ENCODE peak calls at places on chromosomes 4 and X, in eight cellular contexts. One of them, this sample, is unnamed.

GRCh38 chr4:98151145-98151929 is 8.1 kb upstream of the STPG2 start:
- DNase-seq in coronary artery: no peak
- DNase-seq in BE2C: no peak
- DNase-seq in left ventricle myocardium inferior: no peak
- DNase-seq in mucosa of descending colon: no peak
- DNase-seq in HCT116: no peak
- DNase-seq in brain microvascular endothelial cell: no peak
- DNase-seq in fibroblast of lung: no peak
- DNase-seq in this sample: no peak

GRCh38 chr4:30380404-30380998 is 339.7 kb upstream of the PCDH7 start:
- DNase-seq in fibroblast of lung: peak
- DNase-seq in brain microvascular endothelial cell: peak
- DNase-seq in BE2C: peak
- DNase-seq in HCT116: peak
- DNase-seq in coronary artery: no peak
- DNase-seq in mucosa of descending colon: no peak
- DNase-seq in left ventricle myocardium inferior: no peak
- DNase-seq in this sample: peak

GRCh38 chrX:53580742-53581504 is 105.6 kb downstream of the HUWE1 start:
- DNase-seq in brain microvascular endothelial cell: no peak
- DNase-seq in mucosa of descending colon: no peak
- DNase-seq in fibroblast of lung: no peak
- DNase-seq in HCT116: no peak
- DNase-seq in BE2C: no peak
- DNase-seq in coronary artery: no peak
- DNase-seq in left ventricle myocardium inferior: peak
- DNase-seq in this sample: no peak

GRCh38 chrX:30309139-30309571 is at the start of gene NR0B1:
- DNase-seq in coronary artery: no peak
- DNase-seq in left ventricle myocardium inferior: no peak
- DNase-seq in brain microvascular endothelial cell: no peak
- DNase-seq in fibroblast of lung: peak
- DNase-seq in mucosa of descending colon: no peak
- DNase-seq in HCT116: no peak
- DNase-seq in BE2C: peak
- DNase-seq in this sample: no peak

GRCh38 chr4:35565640-35566039 is 678.7 kb downstream of the ARAP2 start:
- DNase-seq in left ventricle myocardium inferior: no peak
- DNase-seq in brain microvascular endothelial cell: no peak
- DNase-seq in mucosa of descending colon: no peak
- DNase-seq in BE2C: no peak
- DNase-seq in fibroblast of lung: no peak
- DNase-seq in coronary artery: no peak
- DNase-seq in HCT116: no peak
- DNase-seq in this sample: no peak

GRCh38 chrX:71081348-71082148 is 13.4 kb upstream of the SNX12 start:
- DNase-seq in HCT116: no peak
- DNase-seq in mucosa of descending colon: no peak
- DNase-seq in BE2C: no peak
- DNase-seq in coronary artery: no peak
- DNase-seq in fibroblast of lung: peak
- DNase-seq in left ventricle myocardium inferior: no peak
- DNase-seq in brain microvascular endothelial cell: peak
- DNase-seq in this sample: no peak

GRCh38 chrX:100089724-100090123 is 320.3 kb downstream of the PCDH19 start:
- DNase-seq in brain microvascular endothelial cell: no peak
- DNase-seq in BE2C: no peak
- DNase-seq in mucosa of descending colon: no peak
- DNase-seq in HCT116: no peak
- DNase-seq in coronary artery: no peak
- DNase-seq in fibroblast of lung: no peak
- DNase-seq in left ventricle myocardium inferior: no peak
- DNase-seq in this sample: no peak

GRCh38 chr4:54213812-54214211 is 15.3 kb upstream of the PDGFRA start:
- DNase-seq in brain microvascular endothelial cell: no peak
- DNase-seq in HCT116: no peak
- DNase-seq in BE2C: no peak
- DNase-seq in fibroblast of lung: peak
- DNase-seq in left ventricle myocardium inferior: no peak
- DNase-seq in mucosa of descending colon: no peak
- DNase-seq in coronary artery: no peak
- DNase-seq in this sample: no peak

GRCh38 chr4:75004755-75005668 is 72.1 kb downstream of the PARM1 start:
- DNase-seq in coronary artery: no peak
- DNase-seq in left ventricle myocardium inferior: peak
- DNase-seq in BE2C: no peak
- DNase-seq in fibroblast of lung: peak
- DNase-seq in brain microvascular endothelial cell: no peak
- DNase-seq in HCT116: no peak
- DNase-seq in mucosa of descending colon: no peak
- DNase-seq in this sample: peak

GRCh38 chrX:19121898-19122640 is at the start of gene ADGRG2:
- DNase-seq in BE2C: peak
- DNase-seq in coronary artery: no peak
- DNase-seq in HCT116: no peak
- DNase-seq in left ventricle myocardium inferior: peak
- DNase-seq in brain microvascular endothelial cell: no peak
- DNase-seq in mucosa of descending colon: no peak
- DNase-seq in fibroblast of lung: peak
- DNase-seq in this sample: no peak

GRCh38 chr4:184958127-184958806 is 60.0 kb upstream of the HELT start:
- DNase-seq in fibroblast of lung: no peak
- DNase-seq in left ventricle myocardium inferior: no peak
- DNase-seq in coronary artery: no peak
- DNase-seq in BE2C: no peak
- DNase-seq in HCT116: no peak
- DNase-seq in brain microvascular endothelial cell: no peak
- DNase-seq in mucosa of descending colon: no peak
- DNase-seq in this sample: no peak

GRCh38 chrX:13088155-13088485 is 43.7 kb upstream of the FAM9C start:
- DNase-seq in HCT116: no peak
- DNase-seq in BE2C: no peak
- DNase-seq in coronary artery: no peak
- DNase-seq in mucosa of descending colon: no peak
- DNase-seq in brain microvascular endothelial cell: no peak
- DNase-seq in fibroblast of lung: no peak
- DNase-seq in left ventricle myocardium inferior: no peak
- DNase-seq in this sample: no peak

GRCh38 chr4:82758701-82759685 is 39.6 kb downstream of the SCD5 start:
- DNase-seq in coronary artery: no peak
- DNase-seq in mucosa of descending colon: no peak
- DNase-seq in fibroblast of lung: no peak
- DNase-seq in HCT116: no peak
- DNase-seq in brain microvascular endothelial cell: no peak
- DNase-seq in BE2C: no peak
- DNase-seq in left ventricle myocardium inferior: no peak
- DNase-seq in this sample: no peak

GRCh38 chr4:157978680-157979361 is 194.0 kb downstream of the GASK1B start:
- DNase-seq in mucosa of descending colon: no peak
- DNase-seq in coronary artery: peak
- DNase-seq in BE2C: peak
- DNase-seq in fibroblast of lung: peak
- DNase-seq in left ventricle myocardium inferior: peak
- DNase-seq in HCT116: peak
- DNase-seq in brain microvascular endothelial cell: peak
- DNase-seq in this sample: no peak

GRCh38 chrX:141879616-141880015 is 24.1 kb upstream of the MAGEC1 start:
- DNase-seq in BE2C: no peak
- DNase-seq in left ventricle myocardium inferior: no peak
- DNase-seq in mucosa of descending colon: no peak
- DNase-seq in fibroblast of lung: no peak
- DNase-seq in HCT116: no peak
- DNase-seq in brain microvascular endothelial cell: no peak
- DNase-seq in coronary artery: no peak
- DNase-seq in this sample: no peak

GRCh38 chr4:1593458-1593857 is 90.7 kb downstream of the FAM53A start:
- DNase-seq in fibroblast of lung: no peak
- DNase-seq in brain microvascular endothelial cell: no peak
- DNase-seq in BE2C: peak
- DNase-seq in HCT116: no peak
- DNase-seq in coronary artery: no peak
- DNase-seq in mucosa of descending colon: no peak
- DNase-seq in left ventricle myocardium inferior: no peak
- DNase-seq in this sample: no peak

DNA sequence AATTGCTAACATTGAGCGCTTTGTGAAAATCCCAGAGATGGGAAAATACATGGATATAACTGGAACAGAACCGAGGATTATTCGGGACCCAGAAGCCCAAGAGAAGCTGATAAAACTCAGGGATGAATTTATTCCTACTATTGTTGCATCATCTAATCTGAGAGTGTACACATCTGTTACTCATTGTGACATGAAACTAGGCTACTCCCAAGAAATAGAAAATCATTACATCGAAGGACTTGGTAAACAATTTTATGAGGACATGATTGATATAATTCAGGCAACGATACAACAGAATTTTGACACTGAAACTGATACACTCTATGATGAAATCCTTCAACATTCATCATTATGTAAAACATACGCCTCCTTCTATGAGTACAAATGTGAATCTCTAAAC is 194.3 kb downstream of the NWD2 start:
- DNase-seq in coronary artery: no peak
- DNase-seq in fibroblast of lung: no peak
- DNase-seq in mucosa of descending colon: no peak
- DNase-seq in left ventricle myocardium inferior: no peak
- DNase-seq in brain microvascular endothelial cell: no peak
- DNase-seq in HCT116: no peak
- DNase-seq in BE2C: no peak
- DNase-seq in this sample: no peak
- H3K4me3 ChIP-seq in coronary artery: no peak
- H3K4me3 ChIP-seq in fibroblast of lung: no peak
- H3K4me3 ChIP-seq in mucosa of descending colon: no peak
- H3K4me3 ChIP-seq in left ventricle myocardium inferior: no peak
- H3K4me3 ChIP-seq in brain microvascular endothelial cell: no peak
- H3K4me3 ChIP-seq in HCT116: no peak
- H3K4me3 ChIP-seq in BE2C: no peak
- H3K4me3 ChIP-seq in this sample: no peak

DNA sequence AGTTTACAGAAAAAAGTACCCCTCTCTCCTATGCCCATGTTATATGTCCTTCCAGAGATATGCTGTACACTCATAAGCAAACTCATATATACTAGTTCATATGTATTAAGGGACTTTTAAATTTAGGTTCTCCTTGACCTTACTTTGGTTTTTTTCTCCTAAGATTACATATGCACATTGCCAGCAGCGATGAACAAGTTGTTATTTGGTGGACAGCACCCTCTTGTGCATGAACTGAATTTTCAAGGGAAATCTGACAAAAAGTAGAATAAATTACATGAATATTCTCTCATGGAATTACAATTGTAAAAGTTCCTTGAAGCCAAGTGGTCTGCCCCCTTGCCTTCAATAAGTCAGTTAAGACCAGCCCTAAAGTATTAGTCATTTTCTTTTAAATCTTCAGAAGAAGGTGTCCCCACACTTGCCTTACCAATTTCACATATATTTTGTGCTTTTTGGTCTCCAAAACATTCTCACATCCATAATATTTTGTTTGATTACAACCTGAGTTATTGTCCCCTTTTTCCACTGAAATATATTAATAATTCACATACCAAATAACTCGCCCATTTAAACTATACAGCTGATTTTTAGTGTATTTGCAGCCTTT is 30.6 kb upstream of the SMARCA5 start:
- DNase-seq in mucosa of descending colon: no peak
- DNase-seq in fibroblast of lung: peak
- DNase-seq in brain microvascular endothelial cell: peak
- DNase-seq in BE2C: no peak
- DNase-seq in left ventricle myocardium inferior: no peak
- DNase-seq in coronary artery: no peak
- DNase-seq in HCT116: peak
- DNase-seq in this sample: no peak
- TF ChIP-seq CTCF in mucosa of descending colon: peak
- TF ChIP-seq CTCF in fibroblast of lung: peak
- TF ChIP-seq CTCF in brain microvascular endothelial cell: peak
- TF ChIP-seq CTCF in BE2C: peak
- TF ChIP-seq CTCF in left ventricle myocardium inferior: peak
- TF ChIP-seq CTCF in coronary artery: peak
- TF ChIP-seq CTCF in HCT116: peak
- TF ChIP-seq CTCF in this sample: peak

GRCh38 chr4:71069063-71069462 is 75.6 kb downstream of the DCK start:
- DNase-seq in mucosa of descending colon: no peak
- DNase-seq in brain microvascular endothelial cell: no peak
- DNase-seq in left ventricle myocardium inferior: no peak
- DNase-seq in BE2C: no peak
- DNase-seq in fibroblast of lung: no peak
- DNase-seq in coronary artery: no peak
- DNase-seq in HCT116: no peak
- DNase-seq in this sample: no peak

GRCh38 chr4:71070015-71070414 is 76.6 kb downstream of the DCK start:
- DNase-seq in fibroblast of lung: no peak
- DNase-seq in BE2C: no peak
- DNase-seq in left ventricle myocardium inferior: no peak
- DNase-seq in HCT116: no peak
- DNase-seq in brain microvascular endothelial cell: no peak
- DNase-seq in mucosa of descending colon: no peak
- DNase-seq in coronary artery: no peak
- DNase-seq in this sample: no peak

DNA sequence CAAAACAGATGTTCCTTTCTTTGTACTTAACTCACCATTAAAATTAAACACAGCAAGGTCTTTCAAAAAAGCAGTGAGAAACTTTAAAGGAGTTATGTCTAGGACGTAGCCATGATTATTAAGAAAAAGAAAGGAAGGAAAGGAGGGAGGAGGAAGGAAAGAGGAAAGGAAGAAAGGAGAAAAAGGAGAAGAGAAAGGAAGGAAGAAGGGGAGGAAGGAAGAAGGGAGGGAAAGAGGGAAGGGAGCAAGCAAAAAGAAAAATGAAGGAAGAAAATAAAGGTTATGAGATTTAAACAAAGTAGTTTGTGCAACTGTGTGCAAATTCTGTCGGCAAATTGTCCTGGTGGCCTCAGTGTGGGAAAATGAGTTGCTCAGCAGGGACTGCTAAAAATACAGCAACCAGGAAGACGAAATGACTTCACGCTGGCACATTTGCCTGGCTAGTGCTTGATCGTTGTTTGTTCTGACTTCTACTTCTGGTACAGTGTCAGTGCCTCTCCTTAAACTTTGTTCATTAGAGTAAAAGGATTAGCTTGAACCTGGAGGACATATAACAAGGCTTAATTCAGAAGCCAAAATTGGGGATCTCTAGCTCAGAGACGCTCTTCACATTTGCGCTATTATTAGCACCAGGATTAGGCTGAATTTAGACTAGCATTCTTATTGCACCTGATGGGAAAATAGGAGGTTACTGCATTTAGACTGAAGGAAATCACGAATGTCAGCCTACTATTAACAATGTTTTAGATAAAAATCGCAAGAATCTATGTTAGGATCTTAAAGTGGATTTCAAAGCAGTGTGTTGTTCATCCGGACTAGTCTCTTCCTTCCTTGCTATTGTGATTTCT is 81.2 kb downstream of the DCK start:
- DNase-seq in mucosa of descending colon: no peak
- DNase-seq in fibroblast of lung: no peak
- DNase-seq in HCT116: no peak
- DNase-seq in brain microvascular endothelial cell: peak
- DNase-seq in left ventricle myocardium inferior: no peak
- DNase-seq in BE2C: no peak
- DNase-seq in coronary artery: no peak
- DNase-seq in this sample: no peak
- H3K4me3 ChIP-seq in mucosa of descending colon: no peak
- H3K4me3 ChIP-seq in fibroblast of lung: no peak
- H3K4me3 ChIP-seq in HCT116: no peak
- H3K4me3 ChIP-seq in brain microvascular endothelial cell: peak
- H3K4me3 ChIP-seq in left ventricle myocardium inferior: peak
- H3K4me3 ChIP-seq in BE2C: no peak
- H3K4me3 ChIP-seq in coronary artery: peak
- H3K4me3 ChIP-seq in this sample: no peak

GRCh38 chrX:105701310-105702052 is 120.9 kb upstream of the NRK start:
- DNase-seq in coronary artery: no peak
- DNase-seq in left ventricle myocardium inferior: no peak
- DNase-seq in brain microvascular endothelial cell: no peak
- DNase-seq in HCT116: no peak
- DNase-seq in mucosa of descending colon: no peak
- DNase-seq in BE2C: no peak
- DNase-seq in fibroblast of lung: peak
- DNase-seq in this sample: no peak
- TF ChIP-seq CTCF in coronary artery: no peak
- TF ChIP-seq CTCF in left ventricle myocardium inferior: peak
- TF ChIP-seq CTCF in brain microvascular endothelial cell: peak
- TF ChIP-seq CTCF in HCT116: peak
- TF ChIP-seq CTCF in mucosa of descending colon: no peak
- TF ChIP-seq CTCF in BE2C: no peak
- TF ChIP-seq CTCF in fibroblast of lung: peak
- TF ChIP-seq CTCF in this sample: no peak

This sample was measured in GM12864.